ENCODE peak calls at places on chromosomes 3 and 15, in four cellular contexts. N is activated CD4-positive, alpha-beta T cell treated with anti-CD3 and anti-CD28 coated beads for 48 hours; A is activated CD8-positive, alpha-beta memory T cell treated with anti-CD3 and anti-CD28 coated beads for 48 hours; L is HEK293T. B is an unnamed sample.

GRCh38 chr15:59678171-59678570 is 10.9 kb downstream of the BNIP2 start:
- DNase-seq in N (no peak), A (no peak), L (no peak), B (no peak)

GRCh38 chr3:61358364-61358763 is 107.1 kb upstream of the FHIT start:
- DNase-seq in N (no peak), A (no peak), L (no peak), B (no peak)

GRCh38 chr3:196519738-196520122 is 4.6 kb upstream of the SMCO1 start:
- DNase-seq in N (peak; percentile 51), A (no peak), L (no peak), B (no peak)

GRCh38 chr3:184399410-184399809 is 19.6 kb downstream of the CHRD start:
- DNase-seq in N (no peak), A (no peak), L (no peak), B (no peak)

GRCh38 chr15:99961011-99961441 is 227.8 kb upstream of the LYSMD4 start:
- DNase-seq in N (peak; percentile 65), A (no peak), L (peak; percentile 45), B (peak; percentile 51)

GRCh38 chr3:69855436-69856162 is 116.3 kb downstream of the MITF start:
- DNase-seq in N (no peak), A (no peak), L (peak; percentile 12), B (no peak)

GRCh38 chr3:134481166-134481565 is 4.6 kb downstream of the ANAPC13 start:
- DNase-seq in N (no peak), A (no peak), L (no peak), B (no peak)

GRCh38 chr3:195365371-195365770 is 77.4 kb downstream of the ACAP2 start:
- DNase-seq in N (no peak), A (no peak), L (no peak), B (no peak)

GRCh38 chr3:15172806-15173205 is 33.2 kb upstream of the CAPN7 start:
- DNase-seq in N (no peak), A (no peak), L (no peak), B (no peak)

GRCh38 chr3:67018105-67018788 is 20.1 kb downstream of the KBTBD8 start:
- DNase-seq in N (peak; percentile 19), A (no peak), L (peak; percentile 12), B (no peak)

GRCh38 chr15:94576889-94577533 is 345.6 kb downstream of the MCTP2 start:
- DNase-seq in N (peak; percentile 57), A (peak; percentile 6), L (peak; percentile 54), B (peak; percentile 26)

GRCh38 chr15:83940136-83940535 is 286.2 kb downstream of the ADAMTSL3 start:
- DNase-seq in N (no peak), A (no peak), L (no peak), B (no peak)

GRCh38 chr15:79179108-79179561 is 88.6 kb upstream of the RASGRF1 start:
- DNase-seq in N (no peak), A (no peak), L (peak; percentile 59), B (no peak)

GRCh38 chr15:67107014-67107812 is 41.8 kb downstream of the SMAD3 start:
- DNase-seq in N (no peak), A (no peak), L (peak; percentile 42), B (peak; percentile 99)

GRCh38 chr15:81341351-81341750 is 17.4 kb upstream of the STARD5 start:
- DNase-seq in N (no peak), A (no peak), L (no peak), B (no peak)

GRCh38 chr3:126105691-126106187 is 21.8 kb upstream of the SLC41A3 start:
- DNase-seq in N (no peak), A (no peak), L (no peak), B (no peak)

GRCh38 chr15:38196116-38196515 is 56.5 kb upstream of the SPRED1 start:
- DNase-seq in N (no peak), A (no peak), L (no peak), B (no peak)

GRCh38 chr3:58962040-58962651 is 87.7 kb downstream of the CFAP20DC start:
- DNase-seq in N (no peak), A (no peak), L (no peak), B (no peak)

GRCh38 chr3:46271910-46272309 is 29.6 kb downstream of the CCR3 start:
- DNase-seq in N (no peak), A (no peak), L (no peak), B (no peak)

GRCh38 chr15:38636597-38636996 is 72.0 kb upstream of the RASGRP1 start:
- DNase-seq in N (no peak), A (no peak), L (no peak), B (no peak)

GRCh38 chr3:150372320-150373118 is 35.6 kb upstream of the TSC22D2 start:
- DNase-seq in N (no peak), A (no peak), L (peak; percentile 22), B (no peak)

GRCh38 chr3:50623840-50624474 is 7.0 kb downstream of the MAPKAPK3 start:
- DNase-seq in N (peak; percentile 75), A (peak; percentile 39), L (no peak), B (no peak)